ENCODE peak calls at places on chromosomes 5 and 9, in eight cellular contexts. O, E, H, J, Q, A, V and X are unnamed samples. For H3K4me1, the result is how much of the 10 kb centered on the place peaks cover.

GRCh38 chr5:148833925-148834324 is 7.5 kb downstream of the ADRB2 start:
- DNase-seq in O (no peak), E (no peak), H (no peak), J (no peak), Q (no peak), A (no peak), V (no peak), X (no peak)

GRCh38 chr5:91384671-91385430 is 1.7 kb upstream of the ARRDC3 start:
- DNase-seq in O (peak), E (peak), H (peak), J (no peak), Q (peak), A (peak), V (no peak), X (peak)

GRCh38 chr9:113808391-113809191 is 67.5 kb upstream of the ZNF618 start:
- DNase-seq in O (no peak), E (no peak), H (peak), J (peak), Q (no peak), A (peak), V (no peak), X (no peak)

GRCh38 chr9:114662081-114662989 is 4.7 kb upstream of the TEX53 start:
- DNase-seq in O (no peak), E (peak), H (peak), J (no peak), Q (peak), A (no peak), V (no peak), X (peak)

GRCh38 chr9:136686794-136687711 is at the start of gene AGPAT2:
- DNase-seq in O (no peak), E (peak), H (peak), J (peak), Q (no peak), A (peak), V (peak), X (peak)

GRCh38 chr5:88690619-88691560 is 192.1 kb downstream of the MEF2C start:
- DNase-seq in O (no peak), E (peak), H (peak), J (peak), Q (no peak), A (peak), V (peak), X (peak)

GRCh38 chr5:157204765-157205164 is 24.1 kb downstream of the ITK start:
- DNase-seq in O (no peak), E (no peak), H (no peak), J (no peak), Q (no peak), A (no peak), V (no peak), X (no peak)

GRCh38 chr5:87138091-87138819 is 129.4 kb upstream of the RASA1 start:
- DNase-seq in O (no peak), E (no peak), H (no peak), J (no peak), Q (no peak), A (no peak), V (no peak), X (no peak)

GRCh38 chr5:66436721-66437120 is 159.5 kb upstream of the MAST4 start:
- DNase-seq in O (no peak), E (no peak), H (no peak), J (peak), Q (no peak), A (no peak), V (no peak), X (peak)

GRCh38 chr9:108476574-108476973 is 379.2 kb downstream of the ACTL7B start:
- DNase-seq in O (no peak), E (no peak), H (peak), J (no peak), Q (no peak), A (peak), V (no peak), X (no peak)

GRCh38 chr5:178296066-178296465 is 63.5 kb upstream of the PHYKPL start:
- DNase-seq in O (no peak), E (no peak), H (no peak), J (no peak), Q (no peak), A (no peak), V (peak), X (peak)

GRCh38 chr5:154287136-154287535 is 96.6 kb downstream of the GALNT10 start:
- DNase-seq in O (no peak), E (no peak), H (peak), J (no peak), Q (no peak), A (peak), V (no peak), X (peak)

GRCh38 chr9:36328798-36329411 is 70.7 kb upstream of the GNE start:
- DNase-seq in O (peak), E (peak), H (peak), J (no peak), Q (peak), A (peak), V (no peak), X (no peak)

GRCh38 chr5:177336112-177336511 is 15.4 kb downstream of the LMAN2 start:
- DNase-seq in O (no peak), E (no peak), H (no peak), J (no peak), Q (no peak), A (no peak), V (no peak), X (no peak)

GRCh38 chr5:129399069-129399468 is 61.0 kb upstream of the ADAMTS19 start:
- DNase-seq in O (no peak), E (no peak), H (no peak), J (no peak), Q (no peak), A (no peak), V (no peak), X (peak)

GRCh38 chr9:12554636-12555035 is 138.5 kb upstream of the TYRP1 start:
- DNase-seq in O (no peak), E (no peak), H (peak), J (no peak), Q (no peak), A (no peak), V (no peak), X (peak)

GRCh38 chr5:143569213-143569663 is 165.8 kb upstream of the NR3C1 start:
- DNase-seq in O (no peak), E (no peak), H (peak), J (no peak), Q (no peak), A (peak), V (no peak), X (no peak)

GRCh38 chr5:177421046-177421798 is 5.3 kb upstream of the GRK6 start:
- DNase-seq in O (no peak), E (no peak), H (peak), J (no peak), Q (no peak), A (no peak), V (no peak), X (no peak)

GRCh38 chr5:159034083-159034824 is 65.5 kb downstream of the EBF1 start:
- DNase-seq in O (no peak), E (no peak), H (no peak), J (no peak), Q (no peak), A (no peak), V (no peak), X (no peak)

GRCh38 chr5:159031915-159032314 is 67.8 kb downstream of the EBF1 start:
- DNase-seq in O (no peak), E (no peak), H (no peak), J (no peak), Q (no peak), A (no peak), V (no peak), X (no peak)

GRCh38 chr5:159031513-159031912 is 68.2 kb downstream of the EBF1 start:
- DNase-seq in O (no peak), E (no peak), H (peak), J (no peak), Q (no peak), A (peak), V (no peak), X (no peak)

GRCh38 chr5:159032656-159033350 is 66.9 kb downstream of the EBF1 start:
- DNase-seq in O (no peak), E (no peak), H (no peak), J (no peak), Q (no peak), A (no peak), V (no peak), X (no peak)

GRCh38 chr5:159033351-159033657 is 66.4 kb downstream of the EBF1 start:
- DNase-seq in O (no peak), E (no peak), H (no peak), J (no peak), Q (no peak), A (no peak), V (no peak), X (no peak)
- H3K4me1 ChIP-seq in O (under half), E (under half), H (under half), J (under half), Q (under half), A (under half), V (under half), X (under half)

DNA sequence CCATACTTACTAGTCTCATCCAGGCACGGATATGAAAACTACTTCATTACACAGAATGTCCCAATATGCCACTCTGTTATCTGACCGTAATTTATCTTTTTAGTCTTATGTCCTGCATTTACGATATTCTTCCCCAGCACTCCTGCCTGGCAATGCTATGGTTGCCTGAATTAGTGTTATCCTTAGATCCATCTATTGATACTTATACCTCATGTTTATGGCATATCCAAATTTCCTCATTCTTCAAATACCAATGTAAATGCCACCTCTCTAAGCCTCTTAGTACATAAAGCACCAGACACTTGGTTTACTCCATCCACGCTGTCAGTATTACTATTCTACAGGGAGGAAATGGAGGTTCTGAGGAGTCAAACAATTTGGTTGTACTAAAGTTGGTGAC is 507.8 kb upstream of the NMUR2 start:
- DNase-seq in O (no peak), E (no peak), H (no peak), J (no peak), Q (no peak), A (no peak), V (no peak), X (no peak)
- H3K4me1 ChIP-seq in O (under half), E (under half), H (under half), J (under half), Q (under half), A (under half), V (under half), X (under half)

GRCh38 chr5:96708600-96708999 is 46.4 kb downstream of the CAST start:
- DNase-seq in O (no peak), E (no peak), H (no peak), J (no peak), Q (no peak), A (no peak), V (no peak), X (no peak)
- H3K4me1 ChIP-seq in O (under half), E (under half), H (under half), J (half or more), Q (under half), A (under half), V (under half), X (under half)

GRCh38 chr9:750264-750967 is 91.1 kb upstream of the DMRT1 start:
- DNase-seq in O (no peak), E (no peak), H (no peak), J (no peak), Q (no peak), A (no peak), V (no peak), X (no peak)

GRCh38 chr9:746661-747434 is 94.6 kb upstream of the DMRT1 start:
- DNase-seq in O (no peak), E (no peak), H (no peak), J (no peak), Q (no peak), A (no peak), V (no peak), X (no peak)

GRCh38 chr9:747567-747966 is 93.9 kb upstream of the DMRT1 start:
- DNase-seq in O (no peak), E (no peak), H (no peak), J (no peak), Q (no peak), A (no peak), V (no peak), X (no peak)

GRCh38 chr9:749712-750111 is 91.8 kb upstream of the DMRT1 start:
- DNase-seq in O (no peak), E (peak), H (no peak), J (no peak), Q (no peak), A (peak), V (no peak), X (no peak)

DNA sequence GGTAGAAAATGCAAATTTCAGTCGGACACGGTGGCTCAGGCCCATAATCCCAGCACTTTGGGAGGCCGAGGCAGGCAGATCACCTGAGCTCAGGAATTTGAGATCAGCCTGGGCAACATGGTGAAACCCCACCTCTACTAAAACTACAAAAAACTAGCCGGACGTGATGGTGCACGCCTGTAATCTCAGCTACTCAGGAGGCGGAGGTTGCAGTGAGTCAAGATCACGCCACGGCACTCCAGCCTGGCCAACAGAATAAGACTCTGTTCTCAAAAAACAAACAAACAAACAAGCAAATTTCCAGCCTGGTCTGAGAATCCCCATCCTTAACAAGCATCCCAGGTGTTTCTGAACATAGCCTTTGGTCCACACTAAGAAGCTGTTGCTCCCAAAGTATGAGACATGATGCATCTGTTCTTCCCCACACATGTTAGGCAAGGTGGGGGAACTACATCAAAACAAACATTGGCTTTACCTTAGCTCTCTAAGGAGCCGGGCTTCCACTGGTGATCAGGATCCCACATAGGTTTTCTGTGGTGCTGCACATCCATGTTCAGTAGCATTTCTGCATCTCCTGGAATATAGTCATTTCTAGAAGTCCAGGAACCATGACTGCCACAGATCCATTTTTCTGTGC is 92.5 kb upstream of the DMRT1 start:
- DNase-seq in O (no peak), E (no peak), H (no peak), J (no peak), Q (no peak), A (no peak), V (no peak), X (no peak)
- H3K4me1 ChIP-seq in O (under half), E (under half), H (under half), J (under half), Q (under half), A (under half), V (under half), X (under half)

DNA sequence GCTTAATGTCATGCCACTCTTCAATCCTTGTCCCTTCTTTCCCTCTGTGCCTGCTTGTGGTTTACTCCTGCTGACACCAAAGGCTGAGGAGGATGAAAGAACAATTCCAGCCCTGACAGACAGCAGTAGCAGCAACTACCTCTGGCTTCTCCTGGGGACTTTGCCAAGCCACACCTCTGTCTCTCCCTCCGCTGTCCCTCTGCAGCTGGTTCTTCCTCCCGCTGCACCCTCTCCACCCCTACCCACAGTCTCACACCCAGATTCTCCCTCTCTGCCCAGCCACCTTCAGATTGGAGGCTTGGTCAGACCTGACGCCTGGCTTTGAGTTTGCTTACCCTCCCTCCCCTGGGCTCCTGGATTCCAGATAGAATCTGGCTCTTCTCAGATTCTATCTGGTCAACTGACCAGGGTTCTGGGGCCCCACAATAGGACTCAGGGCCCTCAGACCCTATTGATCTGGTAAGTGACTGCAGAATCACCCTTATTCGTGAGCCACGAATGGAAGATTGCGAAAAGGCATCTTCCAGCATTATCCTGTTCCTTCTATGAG is 14.4 kb upstream of the LCP2 start:
- DNase-seq in O (no peak), E (no peak), H (no peak), J (no peak), Q (no peak), A (no peak), V (no peak), X (no peak)
- H3K4me1 ChIP-seq in O (under half), E (under half), H (under half), J (half or more), Q (under half), A (under half), V (under half), X (under half)

GRCh38 chr5:179762079-179762780 is 29.6 kb downstream of the MAML1 start:
- DNase-seq in O (no peak), E (no peak), H (no peak), J (no peak), Q (no peak), A (peak), V (no peak), X (peak)

GRCh38 chr5:179759961-179760541 is 27.4 kb downstream of the MAML1 start:
- DNase-seq in O (no peak), E (no peak), H (no peak), J (no peak), Q (no peak), A (no peak), V (no peak), X (no peak)

GRCh38 chr5:179763215-179763945 is 30.4 kb upstream of the LTC4S start:
- DNase-seq in O (peak), E (peak), H (peak), J (no peak), Q (peak), A (peak), V (no peak), X (peak)

GRCh38 chr5:179765400-179765799 is 28.4 kb upstream of the LTC4S start:
- DNase-seq in O (peak), E (no peak), H (peak), J (peak), Q (no peak), A (peak), V (no peak), X (no peak)

GRCh38 chr5:179762781-179763176 is 30.2 kb downstream of the MAML1 start:
- DNase-seq in O (no peak), E (no peak), H (peak), J (no peak), Q (no peak), A (peak), V (no peak), X (no peak)
- H3K4me1 ChIP-seq in O (under half), E (under half), H (under half), J (half or more), Q (under half), A (half or more), V (under half), X (under half)

GRCh38 chr5:40410939-40411635 is 268.6 kb upstream of the PTGER4 start:
- DNase-seq in O (no peak), E (no peak), H (peak), J (no peak), Q (no peak), A (peak), V (no peak), X (no peak)
- H3K4me1 ChIP-seq in O (under half), E (half or more), H (under half), J (half or more), Q (under half), A (under half), V (under half), X (under half)

DNA sequence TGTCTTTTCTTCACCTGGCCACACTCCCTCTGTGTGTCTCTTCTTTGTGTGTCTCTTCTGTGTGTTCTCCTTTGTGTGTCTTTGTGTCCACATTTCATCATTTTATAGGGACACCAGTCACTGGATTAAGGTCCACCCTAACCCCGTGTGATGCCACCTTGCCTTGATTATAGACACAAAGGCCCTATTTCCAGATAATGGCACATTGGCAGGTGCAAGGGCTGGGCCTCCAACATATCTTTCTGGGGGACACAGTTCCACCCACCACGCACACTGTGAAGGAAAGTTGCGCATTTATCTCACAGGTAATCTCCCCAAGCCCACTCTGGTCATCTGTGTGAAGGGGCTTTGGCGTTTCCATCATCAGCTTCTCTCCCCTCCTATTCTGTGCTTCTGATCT is 334.6 kb upstream of the IRX1 start:
- DNase-seq in O (no peak), E (no peak), H (no peak), J (no peak), Q (no peak), A (no peak), V (no peak), X (no peak)
- H3K4me1 ChIP-seq in O (under half), E (under half), H (under half), J (under half), Q (under half), A (under half), V (under half), X (under half)